ENCODE peak calls at places on chromosomes 13 and 19, in eight cellular contexts. Y is effector memory CD4-positive, alpha-beta T cell; P is esophagus squamous epithelium; T is breast epithelium; A is left lung; K is heart right ventricle; D is GM23338; S is A673. Z is an unnamed sample.

GRCh38 chr13:25905411-25906010 is 146.3 kb downstream of the SHISA2 start:
- DNase-seq in S (no peak), P (no peak), Y (no peak), D (no peak), T (no peak), K (no peak), A (no peak), Z (no peak)

GRCh38 chr13:46728777-46729176 is 68.2 kb downstream of the ESD start:
- DNase-seq in P (no peak), Y (no peak), T (no peak), S (peak; percentile 57), K (no peak), D (peak; percentile 78), A (no peak), Z (peak; percentile 22)

GRCh38 chr13:44955421-44955820 is 33.9 kb downstream of the NUFIP1 start:
- DNase-seq in Y (no peak), T (peak; percentile 48), S (no peak), P (no peak), K (no peak), A (no peak), D (no peak), Z (no peak)

GRCh38 chr19:17243340-17243853 is 2.3 kb downstream of the NR2F6 start:
- DNase-seq in Y (no peak), A (no peak), K (no peak), P (no peak), S (no peak), D (no peak), T (no peak), Z (no peak)

GRCh38 chr13:46267166-46267565 is 55.4 kb downstream of the LRRC63 start:
- DNase-seq in P (no peak), K (no peak), A (no peak), D (no peak), S (no peak), T (no peak), Y (no peak), Z (no peak)

GRCh38 chr13:72456486-72456885 is 270.9 kb downstream of the MZT1 start:
- DNase-seq in K (no peak), S (no peak), T (no peak), P (no peak), Y (no peak), A (no peak), D (no peak), Z (no peak)

GRCh38 chr13:46386996-46387851 is at the start of gene RUBCNL:
- DNase-seq in T (no peak), K (peak; percentile 31), D (peak; percentile 74), P (no peak), A (peak; percentile 88), Y (no peak), S (peak; percentile 88), Z (peak; percentile 19)

GRCh38 chr13:32212420-32212819 is 102.7 kb downstream of the ZAR1L start:
- DNase-seq in T (no peak), Y (no peak), D (no peak), P (no peak), K (no peak), A (no peak), S (no peak), Z (no peak)

GRCh38 chr13:81012031-81012430 is 671.1 kb upstream of the SPRY2 start:
- DNase-seq in K (no peak), D (peak; percentile 15), Y (no peak), S (no peak), A (no peak), P (no peak), T (no peak), Z (no peak)

GRCh38 chr19:13053761-13054604 is 48.7 kb downstream of the LYL1 start:
- DNase-seq in D (peak; percentile 50), K (peak; percentile 93), Y (no peak), P (no peak), S (no peak), A (peak; percentile 91), T (peak; percentile 98), Z (no peak)

GRCh38 chr19:36246006-36246391 is 31.1 kb downstream of the ZNF146 start:
- DNase-seq in D (no peak), T (no peak), K (no peak), A (no peak), P (no peak), Y (no peak), S (no peak), Z (no peak)

DNA sequence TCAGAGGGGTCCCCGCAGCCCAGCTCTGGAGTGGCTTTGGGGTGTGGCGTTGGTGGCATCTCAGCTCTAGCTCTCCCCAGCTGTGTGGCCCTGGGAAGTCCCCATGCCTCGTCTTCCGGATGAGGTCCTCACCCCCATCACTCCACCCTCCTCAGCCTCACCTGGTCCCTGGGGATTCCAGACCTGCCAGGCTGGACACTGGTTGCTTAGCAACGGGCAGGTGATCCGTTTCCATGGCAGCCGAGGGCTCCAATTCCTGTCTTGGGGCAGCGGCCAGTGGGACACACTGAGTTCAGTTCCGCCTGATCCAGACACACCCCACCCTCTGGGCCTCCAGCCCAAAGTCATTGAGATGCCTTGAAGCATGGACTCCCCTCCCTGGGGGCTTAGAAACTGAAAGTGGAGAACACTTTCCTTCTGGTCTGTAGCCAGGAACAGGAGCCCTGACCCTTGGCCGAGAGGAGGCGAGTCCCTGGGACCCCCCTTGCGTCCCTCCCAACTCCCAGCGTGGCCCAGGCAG is 7.7 kb upstream of the MISP start:
- DNase-seq in S (no peak), K (no peak), Y (no peak), A (no peak), T (no peak), P (no peak), D (peak; percentile 78), Z (no peak)
- H3K4me1 ChIP-seq in S (no peaks in the 10 kb centered on the region), K (no peaks in the 10 kb centered on the region), Y (no peaks in the 10 kb centered on the region), A (no peaks in the 10 kb centered on the region), T (no peaks in the 10 kb centered on the region), P (no peaks in the 10 kb centered on the region), D (no peaks in the 10 kb centered on the region), Z (no peaks in the 10 kb centered on the region)

DNA sequence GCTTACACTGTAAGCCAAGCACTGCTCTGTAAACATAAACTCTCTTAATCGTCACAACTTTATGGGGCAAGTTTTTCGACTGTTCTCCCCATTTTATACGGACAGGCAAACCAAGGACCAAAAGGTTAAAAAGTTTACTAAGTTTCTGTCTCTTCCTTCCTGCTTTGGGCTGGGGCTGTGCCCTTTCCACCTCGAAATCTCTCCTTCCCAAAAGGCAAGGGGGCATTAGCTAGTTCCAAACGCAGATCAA is 2.2 kb downstream of the JUND start:
- DNase-seq in Y (no peak), D (no peak), T (no peak), S (no peak), K (no peak), P (no peak), A (no peak), Z (no peak)
- H3K4me1 ChIP-seq in Y (peaks cover 38% of the 10 kb centered on the region), D (peaks cover 31% of the 10 kb centered on the region), T (peaks cover 14% of the 10 kb centered on the region), S (peaks cover 23% of the 10 kb centered on the region), K (peaks cover 63% of the 10 kb centered on the region), P (peaks cover 33% of the 10 kb centered on the region), A (peaks cover 37% of the 10 kb centered on the region), Z (peaks cover 9% of the 10 kb centered on the region)

DNA sequence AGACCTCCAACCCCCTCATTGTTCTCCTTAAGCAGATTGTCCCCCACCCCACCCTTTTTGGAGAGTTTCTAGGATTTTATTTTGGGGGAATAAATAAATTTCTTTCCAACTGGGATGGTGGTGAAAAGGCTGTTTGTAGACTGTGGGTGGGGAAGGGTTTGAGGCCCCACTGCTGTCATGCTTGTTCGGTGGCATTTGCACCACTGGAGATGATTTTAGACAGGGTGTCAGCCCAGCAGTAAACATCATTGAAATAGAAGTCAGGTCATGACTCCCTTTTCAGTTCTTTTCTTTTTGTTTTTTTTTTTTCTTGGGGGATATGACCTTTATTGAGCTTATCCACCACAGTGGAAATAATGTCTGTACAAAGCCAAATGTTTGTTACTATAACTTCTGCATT is 14.0 kb downstream of the UBAC2 start:
- DNase-seq in T (no peak), P (no peak), K (no peak), S (no peak), Y (no peak), A (no peak), D (no peak), Z (no peak)
- H3K4me1 ChIP-seq in T (no peaks in the 10 kb centered on the region), P (peaks cover 17% of the 10 kb centered on the region), K (peaks cover 28% of the 10 kb centered on the region), S (no peaks in the 10 kb centered on the region), Y (peaks cover 52% of the 10 kb centered on the region), A (peaks cover 12% of the 10 kb centered on the region), D (peaks cover 19% of the 10 kb centered on the region), Z (no peaks in the 10 kb centered on the region)

GRCh38 chr19:2275588-2276428 is 6.2 kb downstream of the PEAK3 start:
- DNase-seq in A (peak; percentile 84), D (peak; percentile 44), S (no peak), T (no peak), K (peak; percentile 56), P (no peak), Y (no peak), Z (no peak)

GRCh38 chr19:2271516-2272103 is 10.4 kb downstream of the PEAK3 start:
- DNase-seq in A (peak; percentile 81), T (no peak), K (no peak), S (peak; percentile 58), D (no peak), Y (no peak), P (no peak), Z (peak; percentile 46)

GRCh38 chr19:2274185-2274711 is 7.7 kb downstream of the PEAK3 start:
- DNase-seq in S (no peak), D (no peak), P (no peak), A (no peak), K (no peak), T (no peak), Y (no peak), Z (no peak)

GRCh38 chr19:2274937-2275535 is 6.9 kb downstream of the PEAK3 start:
- DNase-seq in Y (no peak), P (no peak), D (peak; percentile 87), A (peak; percentile 85), T (peak; percentile 48), S (peak; percentile 89), K (peak; percentile 60), Z (peak; percentile 87)

GRCh38 chr19:2273356-2274184 is 8.4 kb downstream of the PEAK3 start:
- DNase-seq in S (peak; percentile 93), P (no peak), D (peak; percentile 96), T (no peak), A (peak; percentile 94), K (peak; percentile 82), Y (peak; percentile 65), Z (peak; percentile 96)
- H3K4me1 ChIP-seq in S (peaks cover 21% of the 10 kb centered on the region), P (peaks cover 50% of the 10 kb centered on the region), D (peaks cover 18% of the 10 kb centered on the region), T (peaks cover 25% of the 10 kb centered on the region), A (peaks cover 38% of the 10 kb centered on the region), K (peaks cover 38% of the 10 kb centered on the region), Y (peaks cover 26% of the 10 kb centered on the region), Z (peaks cover 10% of the 10 kb centered on the region)

DNA sequence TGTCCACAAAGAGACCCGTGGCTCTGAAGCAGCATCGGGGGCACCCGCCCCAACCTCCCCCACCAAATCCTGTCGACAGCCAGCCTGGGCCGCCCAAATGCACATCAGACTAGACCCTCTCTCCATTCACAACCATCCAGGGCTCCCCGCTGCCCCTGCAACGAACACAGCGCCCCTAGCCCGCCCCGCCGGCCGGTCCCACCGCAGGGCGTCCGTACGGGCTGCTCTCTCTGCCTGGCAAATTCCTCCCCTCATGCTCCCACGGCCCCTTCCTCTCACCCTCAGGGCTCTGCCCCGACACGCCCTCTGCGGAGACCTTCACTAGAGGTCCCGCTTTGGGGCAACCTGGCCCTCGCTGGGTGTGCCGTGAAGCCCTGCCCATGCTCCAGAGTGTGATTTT is 7.1 kb downstream of the TCF3 start:
- DNase-seq in P (no peak), A (peak; percentile 65), S (no peak), Y (no peak), T (no peak), K (no peak), D (no peak), Z (peak; percentile 9)
- H3K4me1 ChIP-seq in P (peaks cover 2% of the 10 kb centered on the region), A (no peaks in the 10 kb centered on the region), S (peaks cover 18% of the 10 kb centered on the region), Y (peaks cover 3% of the 10 kb centered on the region), T (no peaks in the 10 kb centered on the region), K (peaks cover 4% of the 10 kb centered on the region), D (peaks cover 5% of the 10 kb centered on the region), Z (no peaks in the 10 kb centered on the region)

Z was measured in BE2C.